ENCODE peak calls at places on chromosomes 13 and 19, in six cellular contexts. Z is ascending aorta; D is cardiac muscle cell; X is mammary epithelial cell; O is CD8-positive, alpha-beta memory T cell; G is Caco-2. E is an unnamed sample.

GRCh38 chr19:2629491-2630351 is 72.8 kb downstream of the GNG7 start:
- DNase-seq in G (no peak), X (no peak), D (no peak), Z (no peak), O (no peak), E (no peak)

GRCh38 chr19:934865-935422 is 9.1 kb downstream of the ARID3A start:
- DNase-seq in X (no peak), G (no peak), D (no peak), Z (peak; percentile 82), O (no peak), E (no peak)

GRCh38 chr13:113508531-113509254 is 18.2 kb upstream of the DCUN1D2 start:
- DNase-seq in Z (no peak), O (no peak), D (no peak), G (no peak), X (no peak), E (no peak)

GRCh38 chr19:788821-789472 is 8.3 kb upstream of the PTBP1 start:
- DNase-seq in Z (no peak), X (no peak), O (no peak), D (no peak), G (no peak), E (peak; percentile 54)

GRCh38 chr19:35901055-35901644 is 810 bp upstream of the NFKBID start:
- DNase-seq in X (no peak), O (no peak), G (no peak), D (no peak), Z (no peak), E (no peak)

GRCh38 chr19:17103177-17103576 is 27.6 kb downstream of the MYO9B start:
- DNase-seq in D (no peak), G (peak; percentile 35), X (peak; percentile 26), O (no peak), Z (no peak), E (peak; percentile 26)

GRCh38 chr13:99320693-99321481 is 13.7 kb upstream of the GPR183 start:
- DNase-seq in O (no peak), Z (no peak), X (peak; percentile 81), G (no peak), D (no peak), E (no peak)

GRCh38 chr13:75312884-75313520 is 169.0 kb downstream of the TBC1D4 start:
- DNase-seq in O (no peak), G (no peak), X (no peak), D (no peak), Z (no peak), E (no peak)

GRCh38 chr19:3171894-3172679 is 6.5 kb upstream of the S1PR4 start:
- DNase-seq in O (no peak), Z (no peak), G (no peak), X (peak; percentile 89), D (no peak), E (no peak)

DNA sequence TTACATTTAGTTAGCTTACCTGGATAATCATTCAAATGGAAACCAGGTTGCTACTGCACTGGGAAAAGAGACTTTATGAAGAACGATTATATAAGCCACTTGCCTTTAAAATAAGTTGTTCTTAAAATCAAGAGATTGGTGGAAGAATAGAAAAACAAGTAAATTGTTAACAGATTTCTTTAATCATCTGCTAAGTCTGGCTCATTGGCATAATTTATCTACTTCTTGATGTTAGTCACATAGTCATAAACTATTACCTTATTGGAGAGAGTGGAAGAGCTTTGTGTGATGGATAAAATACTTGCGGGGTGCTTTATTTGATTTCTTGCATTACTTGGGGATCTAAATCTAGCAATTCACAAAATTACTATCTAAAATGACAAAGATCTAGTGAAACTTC is 6.8 kb downstream of the LSM14A start:
- DNase-seq in X (no peak), G (no peak), Z (no peak), O (no peak), D (no peak), E (no peak)
- H3K4me1 ChIP-seq in X (peaks cover 17% of the 10 kb centered on the region), G (peaks cover 32% of the 10 kb centered on the region), Z (peaks cover 68% of the 10 kb centered on the region), O (peaks cover 95% of the 10 kb centered on the region), D (peaks cover 54% of the 10 kb centered on the region), E (peaks cover 28% of the 10 kb centered on the region)

DNA sequence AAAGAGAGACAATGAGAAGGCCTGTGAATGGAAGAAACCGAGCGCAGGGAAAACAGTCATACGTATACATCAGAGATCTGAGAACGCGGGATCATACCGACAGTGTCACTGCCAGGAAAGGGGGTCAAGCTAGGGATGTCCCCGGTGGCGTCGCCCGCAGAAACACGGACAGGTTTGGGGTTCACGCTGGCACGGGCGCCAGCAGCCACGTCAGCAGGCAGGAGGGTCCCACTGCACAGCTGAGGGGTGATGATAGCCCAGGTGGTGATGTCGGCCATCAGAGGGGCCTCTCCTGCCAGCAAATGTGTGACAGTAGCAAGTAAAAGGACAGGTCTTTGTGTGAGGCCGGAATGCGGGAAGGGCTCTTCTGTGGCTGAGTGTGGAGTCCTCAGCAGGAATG is 3.4 kb upstream of the ZNF229 start:
- DNase-seq in G (no peak), D (no peak), X (no peak), O (no peak), Z (no peak), E (no peak)
- H3K9me3 ChIP-seq in G (peaks cover 12% of the 10 kb centered on the region), D (no peaks in the 10 kb centered on the region), X (peaks cover 2% of the 10 kb centered on the region), O (peaks cover 14% of the 10 kb centered on the region), Z (no peaks in the 10 kb centered on the region), E (peaks cover 14% of the 10 kb centered on the region)

DNA sequence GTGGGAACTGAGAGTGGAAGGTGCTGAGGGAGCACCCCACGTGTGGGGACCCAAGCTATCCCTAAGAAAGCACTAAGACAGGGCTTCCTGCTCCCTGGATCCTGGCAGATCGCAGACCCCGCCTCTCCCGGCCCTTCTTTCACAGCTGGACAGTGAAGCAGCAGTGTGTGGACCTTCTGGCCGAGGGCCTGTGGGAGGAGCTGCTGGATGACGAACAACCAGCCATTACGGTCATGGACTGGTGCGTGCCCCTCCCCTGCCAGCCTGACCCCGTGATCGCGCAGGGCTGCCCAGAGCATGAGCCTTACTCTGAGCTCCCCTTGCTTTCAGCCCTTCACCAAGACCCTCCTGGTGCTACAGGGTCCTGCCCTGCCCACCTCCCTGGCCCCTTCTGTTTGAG is 2.3 kb downstream of the NCCRP1 start:
- DNase-seq in D (peak; percentile 41), O (no peak), X (no peak), Z (no peak), G (no peak), E (peak; percentile 52)
- H3K4me1 ChIP-seq in D (no peaks in the 10 kb centered on the region), O (peaks cover 19% of the 10 kb centered on the region), X (peaks cover 13% of the 10 kb centered on the region), Z (no peaks in the 10 kb centered on the region), G (peaks cover 38% of the 10 kb centered on the region), E (peaks cover 6% of the 10 kb centered on the region)

GRCh38 chr19:27775395-27775794 is 1437.6 kb downstream of the UQCRFS1 start:
- DNase-seq in O (no peak), Z (no peak), G (no peak), X (no peak), D (no peak), E (no peak)
- H3K9me3 ChIP-seq in O (peaks cover 35% of the 10 kb centered on the region), Z (peaks cover 43% of the 10 kb centered on the region), G (peaks cover 7% of the 10 kb centered on the region), X (peaks cover 11% of the 10 kb centered on the region), D (no peaks in the 10 kb centered on the region), E (peaks cover 14% of the 10 kb centered on the region)

DNA sequence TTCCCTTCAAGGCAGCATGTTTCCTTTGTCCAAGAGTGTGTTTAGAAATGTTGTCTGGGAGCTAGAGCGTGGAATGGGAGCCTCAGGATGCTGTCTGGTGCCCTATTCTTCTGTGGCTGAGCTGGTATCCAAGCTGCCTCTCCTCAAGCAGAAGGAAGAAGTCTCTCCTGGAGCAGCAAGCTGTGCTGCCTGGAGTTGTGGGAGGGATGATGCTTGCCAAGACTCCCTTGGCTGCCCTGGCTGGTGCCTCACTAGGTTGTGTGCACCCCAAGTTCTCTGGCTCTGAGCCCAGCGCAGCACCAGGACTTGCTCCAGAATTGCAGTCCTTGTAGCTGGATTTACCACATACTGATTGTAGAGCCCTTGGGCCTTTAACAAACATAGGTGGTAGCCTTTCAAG is 4.7 kb upstream of the CYP4F3 start:
- DNase-seq in Z (no peak), X (no peak), G (no peak), O (no peak), D (no peak), E (no peak)
- H3K4me1 ChIP-seq in Z (no peaks in the 10 kb centered on the region), X (peaks cover 27% of the 10 kb centered on the region), G (no peaks in the 10 kb centered on the region), O (no peaks in the 10 kb centered on the region), D (no peaks in the 10 kb centered on the region), E (no peaks in the 10 kb centered on the region)

GRCh38 chr19:28508666-28509065 is 704.3 kb downstream of the UQCRFS1 start:
- DNase-seq in O (no peak), G (no peak), D (no peak), Z (no peak), X (no peak), E (no peak)

GRCh38 chr19:28511655-28512054 is 701.3 kb downstream of the UQCRFS1 start:
- DNase-seq in O (no peak), D (no peak), X (no peak), G (no peak), Z (no peak), E (no peak)

GRCh38 chr19:28505134-28505533 is 707.8 kb downstream of the UQCRFS1 start:
- DNase-seq in G (no peak), X (no peak), Z (no peak), O (no peak), D (no peak), E (no peak)

GRCh38 chr19:28505933-28506332 is 707.0 kb downstream of the UQCRFS1 start:
- DNase-seq in Z (no peak), G (no peak), X (no peak), D (no peak), O (no peak), E (no peak)

GRCh38 chr19:28509079-28509895 is 703.7 kb downstream of the UQCRFS1 start:
- DNase-seq in D (no peak), X (no peak), O (no peak), Z (no peak), G (no peak), E (peak; percentile 28)
- H3K9me3 ChIP-seq in D (no peaks in the 10 kb centered on the region), X (no peaks in the 10 kb centered on the region), O (no peaks in the 10 kb centered on the region), Z (no peaks in the 10 kb centered on the region), G (no peaks in the 10 kb centered on the region), E (no peaks in the 10 kb centered on the region)

GRCh38 chr13:104854698-104855097 is 1680.8 kb downstream of the EFNB2 start:
- DNase-seq in X (no peak), O (no peak), Z (no peak), D (no peak), G (no peak), E (no peak)
- H3K4me1 ChIP-seq in X (no peaks in the 10 kb centered on the region), O (no peaks in the 10 kb centered on the region), Z (no peaks in the 10 kb centered on the region), D (no peaks in the 10 kb centered on the region), G (no peaks in the 10 kb centered on the region), E (no peaks in the 10 kb centered on the region)

DNA sequence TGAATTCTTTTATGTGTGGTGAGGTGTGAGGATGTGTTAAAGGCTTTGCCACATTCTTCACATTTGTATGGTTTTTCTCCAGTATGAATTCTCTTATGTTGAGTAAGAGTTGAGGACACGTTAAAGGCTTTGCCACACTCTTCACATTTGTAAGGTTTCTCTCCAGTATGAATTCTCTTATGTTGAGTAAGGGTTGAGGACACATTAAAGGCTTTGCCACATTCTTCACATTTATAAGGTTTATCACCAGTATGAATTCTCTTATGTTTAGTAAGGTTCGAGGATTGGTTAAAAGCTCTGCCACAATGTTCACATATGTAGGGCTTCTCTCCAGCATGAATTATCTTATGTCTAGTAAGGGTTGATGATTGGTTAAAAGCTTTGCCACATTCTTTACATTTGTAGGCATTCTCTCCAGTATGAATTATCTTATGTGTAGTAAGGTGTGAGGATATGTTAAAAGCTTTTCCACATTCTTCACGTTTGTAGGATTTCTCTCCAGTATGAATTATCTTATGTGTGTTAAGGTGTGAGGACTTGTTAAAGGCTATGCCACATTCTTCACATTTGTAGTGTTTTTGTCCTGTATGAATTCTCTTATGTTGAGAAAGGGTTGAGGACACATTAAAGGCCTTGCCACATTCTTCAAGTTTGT is 27.1 kb downstream of the ZNF724 start:
- DNase-seq in D (no peak), Z (no peak), G (no peak), O (no peak), X (peak; percentile 2), E (no peak)
- H3K9me3 ChIP-seq in D (peaks cover 5% of the 10 kb centered on the region), Z (peaks cover 37% of the 10 kb centered on the region), G (peaks cover 30% of the 10 kb centered on the region), O (peaks cover 45% of the 10 kb centered on the region), X (peaks cover 52% of the 10 kb centered on the region), E (peaks cover 84% of the 10 kb centered on the region)

GRCh38 chr19:13094771-13095392 is 7.8 kb downstream of the LYL1 start:
- DNase-seq in Z (no peak), D (no peak), X (no peak), G (no peak), O (no peak), E (peak; percentile 73)
- H3K4me1 ChIP-seq in Z (peaks cover 52% of the 10 kb centered on the region), D (peaks cover 3% of the 10 kb centered on the region), X (peaks cover 2% of the 10 kb centered on the region), G (no peaks in the 10 kb centered on the region), O (peaks cover 40% of the 10 kb centered on the region), E (peaks cover 37% of the 10 kb centered on the region)

E was measured in neural progenitor cell.